ENCODE peak calls at places on chromosomes 7 and 10, in four cellular contexts. E is A549, K is GM12878, Z is K562. X is an unnamed sample.

GRCh38 chr7:96311967-96312366 is 9.9 kb downstream of the SLC25A13 start:
- DNase-seq in E (no peak), K (no peak), Z (no peak), X (peak)

GRCh38 chr7:40219917-40220316 is 85.1 kb downstream of the SUGCT start:
- DNase-seq in E (no peak), K (no peak), Z (no peak), X (peak)

GRCh38 chr10:131571346-131571745 is 259.8 kb upstream of the TCERG1L start:
- DNase-seq in E (no peak), K (no peak), Z (no peak), X (no peak)

GRCh38 chr10:118845776-118846175 is 91.0 kb upstream of the CACUL1 start:
- DNase-seq in E (no peak), K (no peak), Z (no peak), X (no peak)

GRCh38 chr7:27174077-27175004 is at the start of gene HOXA10:
- DNase-seq in E (no peak), K (no peak), Z (no peak), X (no peak)

GRCh38 chr10:7211857-7212577 is 198.8 kb downstream of the SFMBT2 start:
- DNase-seq in E (no peak), K (no peak), Z (no peak), X (no peak)

GRCh38 chr7:75617634-75618234 is 121.0 kb downstream of the HIP1 start:
- DNase-seq in E (no peak), K (peak), Z (no peak), X (no peak)

GRCh38 chr7:114865564-114865963 is 56.3 kb upstream of the MDFIC start:
- DNase-seq in E (peak), K (peak), Z (no peak), X (peak)

GRCh38 chr10:119503821-119504220 is 38.7 kb downstream of the RGS10 start:
- DNase-seq in E (no peak), K (no peak), Z (no peak), X (no peak)

GRCh38 chr10:22341936-22342222 is 3.4 kb upstream of the SPAG6 start:
- DNase-seq in E (no peak), K (no peak), Z (no peak), X (no peak)

GRCh38 chr10:87685832-87686589 is 26.3 kb downstream of the PAPSS2 start:
- DNase-seq in E (no peak), K (no peak), Z (no peak), X (no peak)

GRCh38 chr7:40799-41750 is 151.3 kb upstream of the FAM20C start:
- DNase-seq in E (no peak), K (no peak), Z (no peak), X (no peak)

GRCh38 chr7:106108988-106109387 is 3.1 kb downstream of the SYPL1 start:
- DNase-seq in E (no peak), K (no peak), Z (no peak), X (no peak)

GRCh38 chr10:35487336-35488034 is 117.7 kb upstream of the GJD4 start:
- DNase-seq in E (no peak), K (no peak), Z (no peak), X (peak)

GRCh38 chr10:88385601-88386203 is 197.4 kb downstream of the RNLS start:
- DNase-seq in E (peak), K (peak), Z (no peak), X (no peak)

GRCh38 chr7:112152186-112152585 is 54.0 kb downstream of the DOCK4 start:
- DNase-seq in E (no peak), K (no peak), Z (no peak), X (no peak)
- TF ChIP-seq RCOR1 in E (no peak), K (no peak), Z (no peak), X (no peak)

GRCh38 chr10:60312818-60313588 is 76.7 kb downstream of the ANK3 start:
- DNase-seq in E (no peak), K (no peak), Z (peak), X (peak)
- TF ChIP-seq ELK1 in E (no peak), K (no peak), Z (no peak), X (no peak)

GRCh38 chr10:767211-767610 is 77.7 kb upstream of the DIP2C start:
- DNase-seq in E (no peak), K (no peak), Z (no peak), X (no peak)
- TF ChIP-seq RCOR1 in E (no peak), K (no peak), Z (no peak), X (no peak)

GRCh38 chr10:3928078-3928477 is 143.1 kb upstream of the KLF6 start:
- DNase-seq in E (no peak), K (no peak), Z (no peak), X (peak)
- TF ChIP-seq ELK1 in E (no peak), K (no peak), Z (no peak), X (no peak)

GRCh38 chr7:118870187-118870586 is 645.7 kb downstream of the ANKRD7 start:
- DNase-seq in E (no peak), K (no peak), Z (no peak), X (no peak)
- TF ChIP-seq RCOR1 in E (no peak), K (no peak), Z (no peak), X (no peak)

DNA sequence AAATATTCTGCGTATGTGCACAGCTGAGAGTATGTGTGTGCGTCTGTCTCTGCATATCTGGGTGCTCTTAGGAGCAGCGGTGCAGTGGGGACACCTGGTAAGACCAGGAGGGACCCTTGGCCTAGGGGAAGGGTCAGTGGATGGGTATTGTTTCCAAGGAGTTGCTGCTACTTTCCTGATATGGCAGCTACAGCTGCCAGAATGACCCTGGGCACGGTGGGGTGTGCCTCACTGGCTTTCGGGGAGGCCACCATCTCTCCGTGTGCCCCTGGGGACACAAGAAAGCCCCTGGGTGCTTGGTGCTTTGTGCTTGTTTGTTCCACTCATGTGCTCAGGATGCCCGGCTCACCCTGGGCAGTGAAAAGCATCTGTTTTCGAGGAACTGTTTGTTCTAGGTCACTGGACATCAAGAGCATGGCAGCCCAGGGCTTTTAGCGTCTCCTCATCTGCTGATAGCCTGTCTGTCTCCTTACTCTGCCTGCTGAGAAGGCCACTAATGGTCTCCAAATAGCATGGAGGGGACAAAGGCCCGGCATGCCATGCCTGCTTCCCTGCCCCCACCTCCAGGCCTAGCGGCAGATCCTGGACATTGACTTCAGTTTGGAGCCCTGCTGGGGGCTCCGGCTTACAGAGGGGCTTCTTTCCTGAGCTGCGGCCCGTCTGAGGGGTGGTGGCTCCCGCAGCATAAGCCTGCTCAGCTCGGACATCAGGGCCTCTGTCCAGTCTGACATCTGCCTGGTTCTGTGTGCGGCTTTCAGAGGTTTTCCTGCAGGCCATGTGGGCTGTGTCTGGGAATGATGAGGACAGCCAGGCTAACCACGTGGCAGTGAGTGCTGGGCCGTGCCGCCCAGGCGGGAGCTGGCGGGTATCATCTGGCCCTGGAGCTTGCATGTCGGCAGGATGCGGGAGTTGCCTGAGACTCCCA is 8.9 kb downstream of the PFKFB3 start:
- DNase-seq in E (no peak), K (no peak), Z (no peak), X (peak)
- TF ChIP-seq ELK1 in E (no peak), K (no peak), Z (no peak), X (no peak)

GRCh38 chr10:12631787-12632562 is 282.6 kb downstream of the CAMK1D start:
- DNase-seq in E (peak), K (no peak), Z (no peak), X (no peak)
- TF ChIP-seq RCOR1 in E (no peak), K (no peak), Z (no peak), X (no peak)

GRCh38 chr7:93119191-93119905 is 1.6 kb upstream of the SAMD9 start:
- DNase-seq in E (no peak), K (no peak), Z (no peak), X (peak)
- TF ChIP-seq ELK1 in E (no peak), K (no peak), Z (no peak), X (no peak)

X was measured in IMR-90.